ENCODE peak calls at places on chromosomes 13 and 19, in ten cellular contexts. X is PC-9, N is GM23338, F is WERI-Rb-1, M is AG10803, R is suprapubic skin, O is HFF-Myc, H is uterus, I is upper lobe of left lung, K is choroid plexus epithelial cell. W is an unnamed sample.
A peak's percentile ranks its signal among the peaks of the same experiment; 100 is the strongest.

GRCh38 chr13:68380041-68380973 is 1150.2 kb upstream of the PCDH9 start:
- DNase-seq in X (no peak), N (no peak), F (no peak), M (no peak), R (no peak), O (no peak), H (no peak), I (no peak), K (no peak), W (no peak)

GRCh38 chr13:41548031-41548430 is 90.7 kb downstream of the RGCC start:
- DNase-seq in X (no peak), N (no peak), F (no peak), M (no peak), R (no peak), O (no peak), H (no peak), I (no peak), K (no peak), W (no peak)

GRCh38 chr13:50713849-50714248 is 129.6 kb downstream of the DLEU7 start:
- DNase-seq in X (no peak), N (no peak), F (no peak), M (peak; percentile 92), R (no peak), O (peak; percentile 37), H (no peak), I (peak; percentile 32), K (peak; percentile 97), W (peak; percentile 46)

GRCh38 chr19:43438291-43439162 is 23.8 kb downstream of the TEX101 start:
- DNase-seq in X (peak; percentile 82), N (no peak), F (no peak), M (peak; percentile 99), R (no peak), O (peak; percentile 98), H (peak; percentile 45), I (no peak), K (peak; percentile 15), W (peak; percentile 97)

GRCh38 chr19:34180273-34180672 is 8.0 kb downstream of the LSM14A start:
- DNase-seq in X (no peak), N (no peak), F (no peak), M (no peak), R (no peak), O (no peak), H (no peak), I (no peak), K (no peak), W (no peak)

GRCh38 chr19:35856001-35856400 is 710 bp upstream of the KIRREL2 start:
- DNase-seq in X (no peak), N (peak; percentile 80), F (peak; percentile 40), M (no peak), R (no peak), O (no peak), H (no peak), I (no peak), K (no peak), W (no peak)

GRCh38 chr13:112714772-112715569 is 25.1 kb downstream of the ATP11A start:
- DNase-seq in X (no peak), N (no peak), F (no peak), M (no peak), R (peak; percentile 55), O (no peak), H (peak; percentile 22), I (no peak), K (no peak), W (no peak)

GRCh38 chr19:14563989-14564650 is 7.7 kb downstream of the NDUFB7 start:
- DNase-seq in X (peak; percentile 40), N (peak; percentile 94), F (peak; percentile 83), M (no peak), R (peak; percentile 72), O (no peak), H (no peak), I (peak; percentile 85), K (peak; percentile 33), W (no peak)

GRCh38 chr19:49528211-49528771 is 488 bp downstream of the RCN3 start:
- DNase-seq in X (no peak), N (peak; percentile 69), F (no peak), M (peak; percentile 81), R (peak; percentile 80), O (no peak), H (peak; percentile 54), I (no peak), K (peak; percentile 49), W (peak; percentile 81)

GRCh38 chr13:44032801-44033200 is 153.1 kb downstream of the LACC1 start:
- DNase-seq in X (no peak), N (no peak), F (no peak), M (no peak), R (no peak), O (no peak), H (no peak), I (no peak), K (no peak), W (no peak)

GRCh38 chr13:31001647-31002046 is 69.2 kb downstream of the TEX26 start:
- DNase-seq in X (no peak), N (no peak), F (no peak), M (no peak), R (no peak), O (no peak), H (no peak), I (no peak), K (peak; percentile 22), W (peak; percentile 58)

GRCh38 chr19:10260141-10260584 is 8.1 kb downstream of the MRPL4 start:
- DNase-seq in X (peak; percentile 76), N (no peak), F (no peak), M (no peak), R (no peak), O (no peak), H (no peak), I (no peak), K (no peak), W (no peak)

GRCh38 chr13:81771948-81772347 is 1431.0 kb upstream of the SPRY2 start:
- DNase-seq in X (no peak), N (no peak), F (no peak), M (no peak), R (no peak), O (no peak), H (no peak), I (no peak), K (no peak), W (no peak)

GRCh38 chr13:93561553-93561952 is 334.9 kb downstream of the GPC6 start:
- DNase-seq in X (no peak), N (peak; percentile 41), F (no peak), M (no peak), R (no peak), O (no peak), H (no peak), I (no peak), K (no peak), W (no peak)

GRCh38 chr13:100543872-100544602 is 44.6 kb downstream of the GGACT start:
- DNase-seq in X (no peak), N (no peak), F (no peak), M (no peak), R (peak; percentile 56), O (no peak), H (no peak), I (peak; percentile 86), K (peak; percentile 61), W (no peak)

GRCh38 chr19:52941941-52942370 is 18.7 kb upstream of the ZNF888 start:
- DNase-seq in X (no peak), N (peak; percentile 65), F (peak; percentile 55), M (peak; percentile 21), R (peak; percentile 74), O (no peak), H (peak; percentile 41), I (peak; percentile 79), K (peak; percentile 35), W (peak; percentile 27)

GRCh38 chr19:14112809-14113385 is 4.7 kb downstream of the PRKACA start:
- DNase-seq in X (no peak), N (peak; percentile 57), F (no peak), M (no peak), R (peak; percentile 70), O (no peak), H (no peak), I (no peak), K (no peak), W (peak; percentile 36)

GRCh38 chr19:6765738-6766356 is 1.4 kb downstream of the SH2D3A start:
- DNase-seq in X (peak; percentile 97), N (peak; percentile 96), F (no peak), M (no peak), R (peak; percentile 80), O (no peak), H (no peak), I (peak; percentile 92), K (no peak), W (no peak)

GRCh38 chr13:24064258-24064860 is 96.2 kb upstream of the SPATA13 start:
- DNase-seq in X (no peak), N (no peak), F (no peak), M (no peak), R (no peak), O (no peak), H (no peak), I (no peak), K (no peak), W (no peak)

DNA sequence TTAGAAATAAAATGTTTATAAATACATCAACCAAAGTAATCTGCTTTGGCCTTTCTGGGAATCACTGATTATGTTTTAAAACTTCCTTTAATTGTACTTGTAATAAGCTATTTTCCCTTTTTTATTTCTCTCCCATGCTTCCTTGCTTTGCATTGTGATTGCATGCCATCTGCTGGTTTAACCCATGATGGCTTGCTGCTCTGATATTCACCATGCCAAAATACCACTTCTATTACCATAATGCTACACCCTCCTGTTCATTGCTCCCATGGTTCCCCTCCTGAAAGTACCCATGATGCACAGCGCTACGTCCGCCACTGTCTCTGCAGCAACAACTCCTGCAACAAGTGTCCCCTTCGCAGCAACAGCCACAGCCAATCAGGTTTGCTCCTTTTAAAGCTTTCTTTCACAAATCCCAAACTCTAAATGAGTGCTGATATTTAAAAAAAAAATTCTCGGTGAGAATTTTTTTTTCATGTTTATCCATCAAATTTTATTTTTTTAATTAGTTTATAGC is 67.7 kb upstream of the RAP2A start:
- DNase-seq in X (no peak), N (no peak), F (no peak), M (no peak), R (no peak), O (no peak), H (no peak), I (no peak), K (no peak), W (no peak)
- TF ChIP-seq CTCF in X (no peak), N (peak; percentile 30), F (peak; percentile 11), M (no peak), R (no peak), O (no peak), H (no peak), I (no peak), K (peak; percentile 22), W (no peak)

GRCh38 chr19:4585556-4585955 is 26.1 kb upstream of the SEMA6B start:
- DNase-seq in X (no peak), N (no peak), F (no peak), M (no peak), R (no peak), O (no peak), H (no peak), I (no peak), K (no peak), W (no peak)
- H3K4me3 ChIP-seq in X (no peak overlapping the region), N (peak overlapping the region; percentile 87), F (no peak overlapping the region), M (no peak overlapping the region), R (no peak overlapping the region), O (no peak overlapping the region), H (no peak overlapping the region), I (no peak overlapping the region), K (no peak overlapping the region), W (no peak overlapping the region)

GRCh38 chr13:28322256-28322895 is 172.6 kb downstream of the FLT1 start:
- DNase-seq in X (no peak), N (no peak), F (no peak), M (peak; percentile 53), R (no peak), O (no peak), H (no peak), I (no peak), K (peak; percentile 38), W (no peak)
- TF ChIP-seq CTCF in X (no peak), N (no peak), F (no peak), M (no peak), R (no peak), O (no peak), H (no peak), I (no peak), K (no peak), W (no peak)

GRCh38 chr13:32429406-32429909 is 1.5 kb upstream of the N4BP2L1 start:
- DNase-seq in X (no peak), N (no peak), F (no peak), M (no peak), R (no peak), O (no peak), H (no peak), I (peak; percentile 52), K (no peak), W (no peak)
- H3K4me3 ChIP-seq in X (no peak overlapping the region), N (no peak overlapping the region), F (no peak overlapping the region), M (no peak overlapping the region), R (no peak overlapping the region), O (no peak overlapping the region), H (no peak overlapping the region), I (no peak overlapping the region), K (no peak overlapping the region), W (no peak overlapping the region)